ENCODE peak calls at places on chromosomes 11 and 22, in four cellular contexts. G is IMR-90, U is astrocyte of the spinal cord, C is astrocyte of the cerebellum. Z is an unnamed sample.

GRCh38 chr22:50605349-50606074 is 4.9 kb downstream of the MAPK8IP2 start:
- DNase-seq in C (no peak), G (no peak), U (no peak), Z (no peak)

GRCh38 chr11:2250041-2250440 is 20.3 kb downstream of the ASCL2 start:
- DNase-seq in C (no peak), G (no peak), U (no peak), Z (no peak)

GRCh38 chr11:122754553-122755322 is 83.6 kb upstream of the CRTAM start:
- DNase-seq in G (no peak), U (no peak), C (no peak), Z (peak)

GRCh38 chr11:95549276-95549675 is 240.3 kb downstream of the FAM76B start:
- DNase-seq in C (no peak), U (no peak), G (no peak), Z (no peak)

GRCh38 chr11:31921066-31921465 is 109.9 kb upstream of the PAX6 start:
- DNase-seq in U (peak), G (no peak), C (peak), Z (no peak)

GRCh38 chr11:119222308-119222707 is 16.2 kb downstream of the CBL start:
- DNase-seq in U (peak), G (peak), C (peak), Z (peak)

GRCh38 chr11:100220801-100221200 is 466.3 kb upstream of the ARHGAP42 start:
- DNase-seq in G (no peak), U (no peak), C (no peak), Z (no peak)

GRCh38 chr22:20953668-20954500 is 13.2 kb upstream of the AIFM3 start:
- DNase-seq in G (peak), C (no peak), U (no peak), Z (no peak)

GRCh38 chr11:47609675-47610074 is 15.5 kb upstream of the C1QTNF4 start:
- DNase-seq in U (no peak), C (no peak), G (no peak), Z (no peak)

GRCh38 chr11:15171956-15172355 is 57.2 kb downstream of the INSC start:
- DNase-seq in U (no peak), C (no peak), G (no peak), Z (no peak)

GRCh38 chr11:62104816-62105610 is 18.8 kb upstream of the INCENP start:
- DNase-seq in U (peak), C (no peak), G (peak), Z (no peak)

GRCh38 chr11:102560555-102561011 is 30.0 kb upstream of the MMP7 start:
- DNase-seq in U (peak), G (peak), C (peak), Z (peak)

GRCh38 chr11:94077568-94078293 is 50.9 kb upstream of the PANX1 start:
- DNase-seq in U (no peak), G (no peak), C (no peak), Z (no peak)

GRCh38 chr11:9687736-9688494 is 24.0 kb downstream of the SWAP70 start:
- DNase-seq in G (peak), C (no peak), U (peak), Z (no peak)

GRCh38 chr11:116062526-116063171 is 558.4 kb upstream of the CADM1 start:
- DNase-seq in U (no peak), G (no peak), C (no peak), Z (no peak)

GRCh38 chr11:109939176-109939810 is 153.9 kb upstream of the ZC3H12C start:
- DNase-seq in C (peak), U (peak), G (peak), Z (peak)

GRCh38 chr11:75898871-75899270 is 83.9 kb downstream of the UVRAG start:
- DNase-seq in C (no peak), U (no peak), G (no peak), Z (no peak)

GRCh38 chr11:112241486-112241885 is 15.3 kb downstream of the PTS start:
- DNase-seq in G (peak), U (peak), C (peak), Z (peak)

GRCh38 chr11:126456783-126457542 is 101.5 kb downstream of the ST3GAL4 start:
- DNase-seq in G (no peak), C (no peak), U (no peak), Z (no peak)

GRCh38 chr11:102325088-102325487 is 7.8 kb downstream of the BIRC3 start:
- DNase-seq in G (no peak), C (no peak), U (no peak), Z (no peak)

GRCh38 chr11:28621648-28622215 is 513.5 kb downstream of the METTL15 start:
- DNase-seq in G (peak), U (peak), C (peak), Z (no peak)

GRCh38 chr11:10328314-10329090 is 23.6 kb downstream of the ADM start:
- DNase-seq in U (peak), C (no peak), G (peak), Z (peak)

GRCh38 chr11:122115520-122116343 is at the start of gene BLID:
- DNase-seq in G (peak), U (peak), C (no peak), Z (peak)

GRCh38 chr11:126061707-126062678 is 673 bp downstream of the CDON start:
- DNase-seq in C (no peak), G (peak), U (peak), Z (peak)

GRCh38 chr11:60165538-60165937 is 17.3 kb downstream of the MS4A6A start:
- DNase-seq in U (no peak), G (no peak), C (no peak), Z (peak)

GRCh38 chr11:15770798-15771414 is 585.4 kb downstream of the SOX6 start:
- DNase-seq in G (peak), C (peak), U (peak), Z (no peak)

GRCh38 chr11:12862761-12863469 is 146.2 kb upstream of the RASSF10 start:
- DNase-seq in G (peak), C (peak), U (peak), Z (no peak)

GRCh38 chr22:34508797-34509196 is 557.2 kb upstream of the ISX start:
- DNase-seq in C (no peak), U (no peak), G (no peak), Z (no peak)

GRCh38 chr22:31153357-31153756 is 6.6 kb upstream of the RNF185 start:
- DNase-seq in G (no peak), U (no peak), C (no peak), Z (no peak)

GRCh38 chr11:9692696-9693095 is 28.8 kb downstream of the SWAP70 start:
- DNase-seq in C (no peak), U (no peak), G (no peak), Z (no peak)

DNA sequence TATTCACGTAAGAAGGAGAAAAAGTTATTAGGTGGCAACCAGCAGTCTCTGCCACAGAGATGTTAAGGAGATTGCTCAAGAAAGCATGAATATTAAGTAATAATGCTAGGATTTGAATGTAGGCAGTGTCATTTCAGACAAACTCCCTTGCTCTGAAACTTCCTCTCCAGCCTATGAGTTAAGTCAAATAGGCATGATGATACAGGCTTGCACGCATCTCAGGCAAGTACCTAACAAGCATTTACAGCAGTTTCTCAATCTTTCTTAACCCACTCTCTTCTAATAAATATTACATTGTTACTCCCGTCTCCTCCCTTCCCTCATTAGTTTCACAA is 72.7 kb downstream of the RAB38 start:
- DNase-seq in G (no peak), U (no peak), C (no peak), Z (no peak)
- H3K4me3 ChIP-seq in G (no peak), U (no peak), C (no peak), Z (no peak)

DNA sequence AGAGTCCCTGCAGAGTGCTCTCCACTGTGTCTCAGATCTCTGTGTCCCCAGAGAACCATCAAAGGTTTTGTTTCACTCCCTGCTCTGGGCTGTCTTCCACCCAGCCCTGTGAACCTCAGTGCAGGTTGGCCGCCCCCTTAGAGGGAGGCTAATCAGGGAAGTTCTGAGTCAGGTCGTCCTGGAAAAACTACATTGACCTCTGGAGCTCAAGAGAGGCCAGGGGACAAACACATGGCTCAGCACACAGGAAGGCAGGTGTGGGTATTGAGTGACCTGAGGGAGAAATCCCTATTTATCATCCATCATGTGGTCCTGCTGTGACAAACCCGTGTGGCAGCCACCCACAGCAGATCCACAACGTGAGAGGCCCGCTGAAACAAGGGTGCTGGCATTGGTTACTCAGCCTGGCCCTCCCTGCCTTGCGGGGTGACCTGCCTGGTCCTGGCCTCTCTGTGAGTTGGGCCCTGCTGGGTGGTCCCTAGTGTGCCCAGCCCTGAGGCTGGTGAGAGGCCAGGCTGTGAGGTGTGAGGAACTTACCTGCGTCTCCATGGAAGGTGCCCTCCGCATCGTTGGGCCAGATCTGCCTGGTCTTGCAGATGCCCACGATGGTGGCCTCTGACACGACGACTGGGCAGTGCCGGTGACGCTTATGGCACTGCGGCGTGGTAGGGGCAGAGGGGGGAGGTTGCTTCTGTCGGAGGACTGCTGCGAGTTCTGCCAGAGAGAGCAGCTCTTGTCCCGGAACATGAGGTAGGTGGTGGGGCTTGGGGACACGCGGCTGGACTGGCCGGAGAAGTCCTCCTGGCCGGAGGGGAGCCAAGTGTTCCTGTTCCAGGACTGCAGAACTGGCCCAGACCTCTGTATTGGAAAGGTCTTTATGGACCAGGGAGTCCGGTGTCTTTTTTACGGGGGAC is 671 bp upstream of the BCR start:
- DNase-seq in U (no peak), G (no peak), C (no peak), Z (no peak)
- H3K4me3 ChIP-seq in U (peak), G (peak), C (peak), Z (peak)

GRCh38 chr11:57764527-57764926 is 2.9 kb downstream of the CTNND1 start:
- DNase-seq in G (no peak), C (no peak), U (peak), Z (no peak)
- H3K4me3 ChIP-seq in G (peak), C (peak), U (peak), Z (peak)

GRCh38 chr11:68854273-68854958 is 12.7 kb upstream of the CPT1A start:
- DNase-seq in U (no peak), C (no peak), G (no peak), Z (no peak)
- H3K4me3 ChIP-seq in U (no peak), C (peak), G (no peak), Z (no peak)

DNA sequence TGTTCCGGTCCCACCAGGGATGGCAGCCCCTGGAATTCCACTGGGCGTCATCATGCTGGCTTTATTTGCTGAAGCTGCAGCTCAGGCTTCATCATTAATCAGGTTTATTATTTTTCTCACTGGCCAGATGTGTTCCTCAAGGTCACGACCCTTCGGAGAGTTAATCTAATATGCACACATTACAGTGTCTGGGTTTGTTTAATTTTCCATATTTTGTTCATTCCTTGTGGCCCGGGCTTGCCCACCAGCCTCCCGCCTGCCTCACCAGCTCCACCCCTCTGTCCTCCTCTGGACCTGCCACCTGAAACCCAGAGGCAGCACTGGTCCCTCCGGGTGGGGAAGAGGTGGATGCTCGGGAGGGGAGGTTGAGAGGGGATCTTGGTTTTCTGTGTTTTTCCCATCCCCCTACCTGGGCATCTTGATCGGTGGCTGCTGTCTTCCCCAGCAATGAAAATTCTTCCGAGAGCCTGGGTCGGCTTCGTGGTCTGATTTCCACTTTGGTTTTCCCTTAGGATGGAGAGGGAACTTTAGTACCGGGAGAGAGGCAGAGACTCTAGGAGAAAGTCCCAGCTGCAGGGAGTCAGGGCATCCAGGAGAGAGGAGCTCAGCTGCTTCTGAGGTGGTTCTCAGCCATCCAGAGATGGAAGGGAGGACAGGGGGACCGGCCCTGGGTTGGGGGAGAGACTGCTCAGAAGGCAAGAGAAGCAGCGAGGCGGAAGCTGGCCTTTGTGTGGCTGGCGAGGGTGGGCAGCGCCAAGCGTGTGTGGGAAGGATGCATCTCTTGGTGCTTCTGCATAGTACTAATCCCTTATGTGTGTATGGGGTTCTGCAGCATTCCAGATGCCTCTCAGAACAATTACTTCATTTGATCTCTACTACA is 2.1 kb downstream of the GRIK4 start:
- DNase-seq in U (no peak), C (no peak), G (no peak), Z (no peak)
- H3K4me3 ChIP-seq in U (no peak), C (no peak), G (no peak), Z (no peak)

DNA sequence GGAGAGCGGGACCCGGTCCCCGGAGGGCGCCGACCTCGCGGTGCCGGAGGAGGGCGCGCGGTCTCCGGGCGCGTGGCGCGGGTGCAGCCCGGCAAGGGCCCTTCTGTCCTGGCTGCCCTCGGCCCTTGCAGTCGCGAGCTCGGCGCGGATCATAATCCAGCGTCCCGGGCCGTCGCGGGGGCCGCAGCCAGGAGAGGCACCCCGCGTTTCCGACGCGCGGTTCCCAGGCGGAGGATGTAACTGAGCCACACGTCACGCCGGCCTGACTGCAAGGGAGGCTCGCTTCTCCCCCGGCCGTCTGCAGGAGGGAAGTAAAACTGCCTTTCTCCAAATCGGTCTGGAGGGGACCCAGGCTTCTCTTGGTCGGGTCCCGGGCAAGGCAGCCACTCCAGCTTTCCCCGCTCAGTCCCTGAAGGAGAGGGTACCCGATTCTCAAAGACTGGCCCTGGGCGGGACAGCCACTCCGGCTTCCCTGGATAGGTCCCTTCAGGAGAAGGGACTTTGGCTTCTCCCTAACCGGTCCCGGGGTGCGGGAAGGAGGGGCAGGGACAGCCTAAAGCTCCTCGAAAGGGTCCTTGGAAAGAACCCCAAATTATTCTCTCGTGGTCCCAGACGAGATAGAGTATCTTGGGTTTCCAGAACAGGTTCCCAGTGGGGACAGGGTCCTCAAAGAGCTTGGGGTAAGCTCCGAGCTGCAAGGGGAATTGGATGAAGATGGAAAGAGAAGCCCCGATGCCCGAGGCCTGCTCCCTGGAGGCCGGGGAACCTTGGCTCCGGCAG is 836 bp downstream of the SPON1 start:
- DNase-seq in C (no peak), G (peak), U (no peak), Z (no peak)
- H3K4me3 ChIP-seq in C (peak), G (peak), U (no peak), Z (no peak)

DNA sequence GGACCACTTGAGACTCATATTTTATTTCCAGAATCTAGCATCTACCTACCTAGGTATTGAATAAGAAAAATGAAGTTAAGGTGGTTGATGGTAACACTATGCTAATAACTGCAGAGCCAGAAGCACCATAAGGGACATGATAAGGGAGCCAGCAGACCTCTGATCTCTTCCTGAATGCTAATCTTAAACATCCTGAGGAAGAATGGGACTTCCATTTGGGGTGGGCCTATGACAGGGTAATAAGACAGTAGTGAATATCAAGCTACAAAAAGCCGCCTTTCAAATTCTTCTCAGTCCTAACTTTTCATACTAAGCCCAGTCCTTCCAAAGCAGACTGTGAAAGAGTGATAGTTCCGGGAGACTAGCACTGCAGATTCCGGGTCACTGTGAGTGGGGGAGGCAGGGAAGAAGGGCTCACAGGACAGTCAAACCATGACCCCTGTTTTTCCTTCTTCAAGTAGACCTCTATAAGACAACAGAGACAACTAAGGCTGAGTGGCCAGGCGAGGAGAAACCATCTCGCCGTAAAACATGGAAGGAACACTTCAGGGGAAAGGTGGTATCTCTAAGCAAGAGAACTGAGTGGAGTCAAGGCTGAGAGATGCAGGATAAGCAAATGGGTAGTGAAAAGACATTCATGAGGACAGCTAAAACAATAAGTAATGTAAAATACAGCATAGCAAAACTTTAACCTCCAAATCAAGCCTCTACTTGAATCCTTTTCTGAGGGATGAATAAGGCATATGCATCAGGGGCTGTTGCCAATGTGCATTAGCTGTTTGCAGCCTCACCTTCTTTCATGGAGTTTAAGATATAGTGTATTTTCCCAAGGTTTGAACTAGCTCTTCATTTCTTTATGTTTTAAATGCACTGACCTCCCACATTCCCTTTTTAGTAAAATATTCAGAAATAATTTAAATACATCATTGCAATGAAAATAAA is 2.1 kb downstream of the HBB start:
- DNase-seq in C (no peak), G (no peak), U (no peak), Z (no peak)
- H3K4me3 ChIP-seq in C (no peak), G (no peak), U (no peak), Z (no peak)

GRCh38 chr11:69444381-69445130 is 36.9 kb upstream of the LINC01488 start:
- DNase-seq in G (peak), U (peak), C (no peak), Z (peak)

GRCh38 chr11:69442012-69442806 is 39.3 kb upstream of the LINC01488 start:
- DNase-seq in G (no peak), U (peak), C (no peak), Z (peak)

GRCh38 chr11:69442807-69443137 is 38.7 kb upstream of the LINC01488 start:
- DNase-seq in C (no peak), U (peak), G (peak), Z (peak)

GRCh38 chr11:69443968-69444364 is 37.5 kb upstream of the LINC01488 start:
- DNase-seq in C (no peak), U (peak), G (peak), Z (no peak)

GRCh38 chr11:69443138-69443967 is 38.1 kb upstream of the LINC01488 start:
- DNase-seq in C (peak), U (peak), G (peak), Z (peak)
- H3K4me3 ChIP-seq in C (peak), U (peak), G (peak), Z (peak)

GRCh38 chr11:44312876-44313275 is 2.9 kb upstream of the ALX4 start:
- DNase-seq in C (no peak), G (no peak), U (no peak), Z (no peak)

GRCh38 chr11:44310456-44311272 is 725 bp upstream of the ALX4 start:
- DNase-seq in G (no peak), U (no peak), C (no peak), Z (no peak)

GRCh38 chr11:44310198-44310455 is 188 bp upstream of the ALX4 start:
- DNase-seq in C (no peak), U (no peak), G (no peak), Z (no peak)

GRCh38 chr11:44309483-44310197 is at the start of gene ALX4:
- DNase-seq in G (no peak), C (no peak), U (no peak), Z (peak)

GRCh38 chr11:44311339-44312261 is 1.7 kb upstream of the ALX4 start:
- DNase-seq in G (no peak), C (no peak), U (no peak), Z (no peak)
- H3K4me3 ChIP-seq in G (no peak), C (no peak), U (no peak), Z (no peak)

GRCh38 chr22:38781033-38781432 is 12.9 kb downstream of the DNAL4 start:
- DNase-seq in U (no peak), G (no peak), C (no peak), Z (no peak)
- H3K4me3 ChIP-seq in U (no peak), G (no peak), C (no peak), Z (no peak)

Z was measured in PC-3.